ENCODE peak calls at places on chromosomes 12 and 14, in six cellular contexts. T, L, I, C, S and X are unnamed samples.

GRCh38 chr14:36671149-36671548 is 9.5 kb downstream of the PAX9 start:
- DNase-seq in S (no peak), C (no peak), T (no peak), I (no peak), L (no peak), X (no peak)

GRCh38 chr14:61568572-61569011 is 126.7 kb upstream of the HIF1A start:
- DNase-seq in I (no peak), T (no peak), C (no peak), S (no peak), L (no peak), X (no peak)

GRCh38 chr14:104011824-104012517 is 69.6 kb upstream of the RD3L start:
- DNase-seq in L (no peak), C (no peak), I (no peak), T (no peak), S (no peak), X (no peak)

GRCh38 chr12:107254258-107254856 is 161.0 kb upstream of the CRY1 start:
- DNase-seq in C (no peak), I (no peak), T (no peak), L (no peak), S (no peak), X (no peak)

GRCh38 chr12:124332068-124332672 is 37.3 kb downstream of the RFLNA start:
- DNase-seq in C (peak), L (no peak), S (no peak), T (no peak), I (no peak), X (no peak)

GRCh38 chr12:15534322-15534721 is 212.0 kb downstream of the PTPRO start:
- DNase-seq in I (no peak), T (peak), L (no peak), S (peak), C (no peak), X (no peak)

GRCh38 chr12:115872919-115873357 is 404.6 kb downstream of the MED13L start:
- DNase-seq in S (no peak), C (peak), L (no peak), T (no peak), I (no peak), X (peak)

GRCh38 chr12:69430942-69431603 is 39.1 kb upstream of the FRS2 start:
- DNase-seq in L (no peak), C (no peak), T (no peak), S (no peak), I (peak), X (no peak)

GRCh38 chr14:63641473-63642228 is at the start of gene WDR89:
- DNase-seq in C (peak), L (peak), T (peak), S (peak), I (peak), X (peak)

GRCh38 chr12:122009741-122010140 is 11.9 kb upstream of the BCL7A start:
- DNase-seq in L (no peak), C (no peak), T (no peak), S (no peak), I (no peak), X (no peak)

GRCh38 chr12:530308-530707 is 70.6 kb downstream of the B4GALNT3 start:
- DNase-seq in T (peak), I (no peak), C (no peak), S (no peak), L (no peak), X (peak)

GRCh38 chr14:90381999-90382451 is 14.8 kb upstream of the CALM1 start:
- DNase-seq in L (no peak), I (peak), S (no peak), C (peak), T (no peak), X (no peak)

GRCh38 chr14:61526405-61527312 is 168.7 kb upstream of the HIF1A start:
- DNase-seq in L (no peak), I (no peak), T (no peak), C (peak), S (no peak), X (no peak)

GRCh38 chr12:124085419-124085818 is 112.4 kb downstream of the ZNF664 start:
- DNase-seq in I (no peak), L (no peak), S (no peak), T (no peak), C (no peak), X (no peak)

GRCh38 chr12:53941187-53941586 is 2.6 kb downstream of the HOXC13 start:
- DNase-seq in L (no peak), I (no peak), T (no peak), S (no peak), C (no peak), X (no peak)

GRCh38 chr12:69024413-69024812 is 91.4 kb upstream of the CPM start:
- DNase-seq in S (no peak), T (peak), I (no peak), L (peak), C (no peak), X (peak)

GRCh38 chr12:120625557-120626419 is 14.6 kb upstream of the CABP1 start:
- DNase-seq in I (no peak), L (no peak), C (no peak), S (no peak), T (no peak), X (no peak)

GRCh38 chr12:96155781-96156180 is 38.4 kb upstream of the ELK3 start:
- DNase-seq in S (no peak), T (no peak), I (no peak), C (no peak), L (no peak), X (peak)

GRCh38 chr12:3145546-3146310 is 68.5 kb downstream of the TSPAN9 start:
- DNase-seq in T (no peak), L (no peak), S (no peak), I (no peak), C (no peak), X (no peak)

GRCh38 chr12:5247144-5247543 is 184.8 kb upstream of the NTF3 start:
- DNase-seq in C (no peak), T (no peak), L (no peak), S (no peak), I (no peak), X (no peak)

GRCh38 chr12:29365091-29365490 is 15.9 kb downstream of the ERGIC2 start:
- DNase-seq in I (no peak), C (no peak), L (no peak), T (no peak), S (no peak), X (no peak)

GRCh38 chr14:53979747-53980642 is 23.4 kb upstream of the BMP4 start:
- DNase-seq in S (peak), C (no peak), I (no peak), L (no peak), T (peak), X (no peak)

GRCh38 chr14:71362920-71363584 is 455.8 kb downstream of the PCNX1 start:
- DNase-seq in I (no peak), T (peak), C (no peak), L (no peak), S (peak), X (no peak)

DNA sequence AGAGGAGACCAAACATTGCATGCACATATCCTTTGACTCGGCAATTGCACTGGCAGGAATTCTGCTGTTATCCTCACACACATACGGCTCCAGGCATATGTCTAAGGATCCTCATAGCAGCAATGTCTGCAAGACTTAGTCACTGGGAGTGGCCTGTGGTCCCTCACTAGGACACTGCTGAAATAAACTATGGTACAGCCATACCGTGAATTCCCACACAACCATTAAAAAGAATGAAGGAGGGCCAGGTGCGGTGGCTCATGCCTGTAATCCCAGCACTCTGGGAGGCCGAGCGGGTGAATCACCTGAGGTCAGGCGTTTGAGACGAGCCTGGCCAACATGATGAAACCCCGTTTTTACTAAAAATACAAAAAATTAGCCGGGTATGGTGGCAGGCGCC is 105.1 kb downstream of the ZFP36L1 start:
- DNase-seq in I (no peak), L (no peak), C (peak), T (peak), S (peak), X (peak)
- TF ChIP-seq CTCF in I (no peak), L (no peak), C (no peak), T (no peak), S (no peak), X (no peak)

DNA sequence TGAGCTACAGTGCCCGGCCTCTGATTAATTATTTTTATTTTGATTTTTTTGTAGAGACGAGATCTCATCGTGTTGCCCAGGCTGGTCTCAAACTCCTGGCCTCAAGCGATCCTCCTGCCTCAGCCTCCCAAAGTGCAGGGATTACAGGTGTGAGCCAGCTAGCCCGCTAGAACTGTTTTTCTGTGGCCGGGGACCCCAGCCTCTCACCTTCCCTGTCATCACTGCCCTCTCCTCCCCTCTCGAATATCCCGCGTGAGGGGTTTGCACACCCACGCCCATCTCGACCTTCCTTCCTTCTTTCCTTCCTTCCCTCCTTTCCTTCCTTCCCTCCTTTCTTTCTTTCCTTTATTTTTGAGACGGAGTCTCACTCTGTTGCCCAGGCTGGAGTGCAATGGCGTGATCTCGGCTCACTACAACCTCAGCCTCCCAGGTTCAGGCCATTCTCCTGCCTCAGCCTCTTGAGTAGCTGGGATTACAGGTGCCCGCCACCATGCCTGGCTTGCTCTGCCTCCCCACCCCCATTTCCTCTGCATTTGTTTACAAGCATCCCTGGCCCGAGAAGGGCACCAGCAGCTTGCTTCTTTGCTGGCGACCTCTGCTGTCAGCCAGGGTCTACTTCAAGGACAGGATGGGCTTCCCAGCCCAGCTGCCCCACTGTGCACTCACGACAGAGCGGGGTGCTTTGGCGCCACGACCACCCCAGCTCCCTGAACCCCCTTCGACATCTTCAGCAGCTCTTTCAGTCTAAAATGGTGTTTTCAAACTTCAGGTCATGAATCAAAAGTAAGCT is 4.3 kb upstream of the TRAF3 start:
- DNase-seq in I (no peak), C (peak), T (no peak), L (no peak), S (no peak), X (no peak)
- TF ChIP-seq CTCF in I (no peak), C (peak), T (peak), L (no peak), S (peak), X (peak)

GRCh38 chr12:19971396-19971802 is 396.9 kb upstream of the PDE3A start:
- DNase-seq in S (no peak), I (no peak), L (no peak), C (peak), T (peak), X (peak)
- TF ChIP-seq CTCF in S (no peak), I (no peak), L (no peak), C (peak), T (no peak), X (peak)

GRCh38 chr14:100106661-100107112 is 41.5 kb downstream of the EVL start:
- DNase-seq in T (no peak), S (no peak), L (no peak), I (peak), C (no peak), X (no peak)
- TF ChIP-seq CTCF in T (no peak), S (no peak), L (no peak), I (no peak), C (no peak), X (no peak)